ENCODE peak calls at places on chromosomes 5 and 9, in seven cellular contexts. O is upper lobe of right lung, J is fibroblast of mammary gland, D is AG10803, N is left ventricle myocardium inferior, B is brain microvascular endothelial cell, V is coronary artery. F is an unnamed sample.

GRCh38 chr5:57335092-57335491 is 147.5 kb downstream of the ACTBL2 start:
- DNase-seq in O (no peak), J (peak; percentile 57), D (peak; percentile 32), N (no peak), B (peak; percentile 27), V (no peak), F (no peak)

GRCh38 chr5:59038169-59039002 is 455.5 kb downstream of the RAB3C start:
- DNase-seq in O (no peak), J (peak; percentile 24), D (peak; percentile 14), N (no peak), B (no peak), V (peak; percentile 79), F (peak; percentile 14)

GRCh38 chr9:135479469-135480052 is at the start of gene PPP1R26:
- DNase-seq in O (peak; percentile 81), J (no peak), D (no peak), N (peak; percentile 45), B (no peak), V (no peak), F (peak; percentile 49)

GRCh38 chr5:6750142-6750840 is 37.1 kb downstream of the TENT4A start:
- DNase-seq in O (peak; percentile 39), J (no peak), D (no peak), N (no peak), B (no peak), V (no peak), F (no peak)

GRCh38 chr9:2574215-2574614 is 47.4 kb upstream of the VLDLR start:
- DNase-seq in O (no peak), J (no peak), D (no peak), N (no peak), B (no peak), V (no peak), F (no peak)

GRCh38 chr9:103397868-103398600 is 402.9 kb downstream of the CYLC2 start:
- DNase-seq in O (no peak), J (peak; percentile 50), D (no peak), N (no peak), B (peak; percentile 76), V (no peak), F (no peak)

GRCh38 chr5:74212336-74212735 is 428.2 kb downstream of the ENC1 start:
- DNase-seq in O (no peak), J (peak; percentile 50), D (no peak), N (no peak), B (peak; percentile 48), V (no peak), F (no peak)

GRCh38 chr5:144298658-144299057 is 128.0 kb downstream of the KCTD16 start:
- DNase-seq in O (no peak), J (no peak), D (no peak), N (no peak), B (no peak), V (no peak), F (no peak)

GRCh38 chr9:110180713-110181434 is 27.1 kb downstream of the C9orf152 start:
- DNase-seq in O (no peak), J (peak; percentile 90), D (no peak), N (no peak), B (peak; percentile 60), V (no peak), F (no peak)

GRCh38 chr5:10018211-10018610 is 231.5 kb downstream of the ATPSCKMT start:
- DNase-seq in O (no peak), J (no peak), D (peak; percentile 10), N (no peak), B (no peak), V (no peak), F (no peak)

GRCh38 chr9:130447193-130447816 is 2.5 kb downstream of the ASS1 start:
- DNase-seq in O (no peak), J (no peak), D (no peak), N (no peak), B (no peak), V (no peak), F (no peak)

GRCh38 chr9:130444565-130445221 is at the start of gene ASS1:
- DNase-seq in O (peak; percentile 93), J (no peak), D (peak; percentile 52), N (peak; percentile 79), B (no peak), V (no peak), F (peak; percentile 79)

GRCh38 chr9:130448035-130448624 is 3.4 kb downstream of the ASS1 start:
- DNase-seq in O (no peak), J (peak; percentile 31), D (peak; percentile 74), N (no peak), B (no peak), V (no peak), F (no peak)

GRCh38 chr9:130445268-130445983 is 665 bp downstream of the ASS1 start:
- DNase-seq in O (peak; percentile 81), J (peak; percentile 55), D (peak; percentile 72), N (peak; percentile 66), B (no peak), V (peak; percentile 91), F (peak; percentile 75)

DNA sequence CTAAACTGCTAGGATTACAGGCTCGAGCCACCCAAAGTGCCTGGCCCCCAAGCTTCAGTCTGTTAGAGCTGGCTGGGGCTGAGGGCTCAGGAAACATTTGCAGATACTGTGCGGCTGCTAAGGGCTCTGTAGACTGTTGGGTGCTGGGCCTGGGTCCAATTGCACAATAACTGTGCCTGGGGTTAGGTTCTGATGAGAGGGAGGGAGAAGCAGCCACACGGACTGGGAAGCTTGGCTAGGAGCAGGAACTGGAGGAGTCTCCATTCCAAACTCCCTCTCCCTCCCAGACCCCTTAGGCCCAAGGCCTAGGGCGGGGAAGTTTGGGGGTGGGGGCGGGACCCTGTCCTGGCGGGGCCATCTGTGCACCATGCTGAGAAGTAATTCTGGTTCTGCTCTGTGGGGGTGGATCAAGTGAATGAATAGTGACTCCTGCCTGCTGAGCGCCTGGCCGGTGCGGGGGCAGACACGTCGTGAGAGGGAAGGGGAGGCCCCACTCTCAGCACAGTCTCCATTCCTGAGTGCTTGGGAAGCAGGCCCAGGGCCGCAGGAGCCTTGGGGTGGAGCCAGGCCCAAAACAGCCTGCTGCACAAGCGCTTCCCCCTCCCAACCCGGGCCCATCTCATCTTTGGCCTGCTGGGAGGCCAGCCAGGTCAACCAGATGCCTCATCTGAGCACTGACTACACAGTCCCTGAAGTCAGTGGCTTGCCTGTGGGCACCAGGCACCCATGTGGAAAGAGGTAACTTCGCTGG is 1.5 kb downstream of the ASS1 start:
- DNase-seq in O (peak; percentile 82), J (peak; percentile 98), D (peak; percentile 98), N (peak; percentile 89), B (peak; percentile 55), V (peak; percentile 88), F (peak; percentile 88)
- H3K4me3 ChIP-seq in O (peak overlapping the region; percentile 64), J (peak overlapping the region; percentile 52), D (peak overlapping the region; percentile 83), N (peak overlapping the region; percentile 81), B (no peak overlapping the region), V (peak overlapping the region; percentile 81), F (peak overlapping the region; percentile 75)

GRCh38 chr5:135208555-135209494 is 174.8 kb upstream of the PITX1 start:
- DNase-seq in O (peak; percentile 34), J (peak; percentile 95), D (peak; percentile 93), N (no peak), B (peak; percentile 92), V (peak; percentile 87), F (no peak)
- TF ChIP-seq CTCF in O (no peak), J (peak; percentile 34), D (peak; percentile 44), N (no peak), B (peak; percentile 67), V (no peak), F (no peak)

GRCh38 chr5:79827159-79827562 is 137.5 kb downstream of the CMYA5 start:
- DNase-seq in O (no peak), J (no peak), D (no peak), N (no peak), B (no peak), V (no peak), F (no peak)
- H3K4me3 ChIP-seq in O (no peak overlapping the region), J (no peak overlapping the region), D (no peak overlapping the region), N (no peak overlapping the region), B (no peak overlapping the region), V (no peak overlapping the region), F (no peak overlapping the region)

DNA sequence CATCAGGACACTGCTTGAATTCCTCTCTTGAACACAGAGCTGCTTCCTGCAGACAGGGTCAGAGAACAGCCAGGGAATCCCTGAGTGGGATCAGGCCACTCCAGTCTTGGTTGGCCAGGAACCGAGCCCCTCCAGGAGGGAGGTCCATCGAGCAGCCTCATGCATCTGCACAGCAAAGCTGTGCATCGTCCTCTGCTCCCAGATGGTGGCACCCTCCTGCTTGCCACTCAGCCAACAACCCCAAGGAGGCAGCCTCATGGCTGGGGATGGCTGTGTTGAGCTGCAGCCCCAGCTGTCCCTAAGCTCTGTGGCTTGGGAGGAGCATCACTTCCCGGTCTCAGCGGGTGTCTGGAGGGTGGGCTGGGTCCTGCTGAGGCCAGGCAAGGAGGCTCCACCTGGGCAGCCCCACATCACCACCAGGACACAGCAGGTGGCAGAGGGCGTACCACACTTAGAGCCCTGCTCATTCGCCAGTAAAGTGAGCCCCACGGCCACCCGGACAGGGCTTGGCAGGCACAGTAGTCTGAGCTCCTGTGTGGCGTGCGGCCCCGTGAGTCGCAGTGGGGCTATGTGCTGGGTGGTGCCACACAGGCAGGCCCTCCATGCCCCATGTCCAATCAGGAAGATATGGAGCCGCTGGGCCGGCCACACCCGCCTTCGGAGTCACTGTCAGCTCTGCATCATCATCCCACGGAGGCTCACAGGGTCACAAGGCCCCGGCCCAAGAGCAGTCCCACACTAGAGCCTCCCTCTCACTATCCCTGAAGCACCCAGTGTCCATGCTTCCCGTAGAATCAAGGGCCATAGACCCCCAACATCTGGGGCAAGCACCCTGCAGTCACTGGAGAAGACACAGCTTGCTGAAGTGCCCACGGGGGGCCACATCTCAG is 11.9 kb downstream of the LPCAT1 start:
- DNase-seq in O (peak; percentile 66), J (peak; percentile 75), D (peak; percentile 67), N (peak; percentile 12), B (no peak), V (no peak), F (peak; percentile 9)
- TF ChIP-seq CTCF in O (no peak), J (peak; percentile 11), D (peak; percentile 41), N (no peak), B (peak; percentile 54), V (no peak), F (no peak)

GRCh38 chr9:98940278-98940677 is 3.4 kb upstream of the COL15A1 start:
- DNase-seq in O (no peak), J (no peak), D (no peak), N (peak; percentile 51), B (no peak), V (peak; percentile 33), F (no peak)

GRCh38 chr9:98943682-98944129 is at the start of gene COL15A1:
- DNase-seq in O (no peak), J (no peak), D (no peak), N (peak; percentile 49), B (no peak), V (peak; percentile 79), F (no peak)

GRCh38 chr9:98944130-98945074 is 695 bp downstream of the COL15A1 start:
- DNase-seq in O (no peak), J (no peak), D (no peak), N (peak; percentile 36), B (no peak), V (peak; percentile 85), F (peak; percentile 34)

GRCh38 chr9:98941946-98942523 is 1.7 kb upstream of the COL15A1 start:
- DNase-seq in O (no peak), J (no peak), D (no peak), N (no peak), B (no peak), V (peak; percentile 66), F (no peak)

GRCh38 chr9:98942906-98943681 is 613 bp upstream of the COL15A1 start:
- DNase-seq in O (no peak), J (no peak), D (no peak), N (no peak), B (no peak), V (peak; percentile 61), F (no peak)
- H3K4me3 ChIP-seq in O (peak overlapping the region; percentile 51), J (peak overlapping the region; percentile 25), D (peak overlapping the region; percentile 39), N (peak overlapping the region; percentile 87), B (peak overlapping the region; percentile 29), V (peak overlapping the region; percentile 80), F (peak overlapping the region; percentile 80)